ENCODE peak calls at places on chromosomes 13 and 19, in seven cellular contexts. D, S, O, P, J, X and I are unnamed samples.

GRCh38 chr13:34076319-34076718 is 258.4 kb downstream of the RFC3 start:
- DNase-seq in D (peak), S (no peak), O (no peak), P (no peak), J (no peak), X (no peak), I (no peak)

GRCh38 chr19:2600914-2601870 is 101.3 kb downstream of the GNG7 start:
- DNase-seq in D (no peak), S (no peak), O (no peak), P (no peak), J (no peak), X (no peak), I (no peak)

GRCh38 chr13:31591834-31592233 is 147.5 kb upstream of the RXFP2 start:
- DNase-seq in D (no peak), S (no peak), O (no peak), P (no peak), J (no peak), X (no peak), I (no peak)

GRCh38 chr13:48586591-48587103 is 53.8 kb upstream of the RCBTB2 start:
- DNase-seq in D (no peak), S (no peak), O (no peak), P (no peak), J (no peak), X (peak), I (no peak)

GRCh38 chr13:70568571-70568970 is 460.3 kb upstream of the KLHL1 start:
- DNase-seq in D (peak), S (no peak), O (no peak), P (peak), J (peak), X (no peak), I (no peak)

GRCh38 chr13:105721056-105721455 is 814.4 kb downstream of the EFNB2 start:
- DNase-seq in D (no peak), S (no peak), O (no peak), P (no peak), J (no peak), X (no peak), I (no peak)

GRCh38 chr13:106637519-106637918 is 69.6 kb upstream of the ARGLU1 start:
- DNase-seq in D (no peak), S (no peak), O (no peak), P (no peak), J (no peak), X (no peak), I (no peak)

GRCh38 chr13:60112771-60113170 is 51.0 kb downstream of the DIAPH3 start:
- DNase-seq in D (no peak), S (no peak), O (no peak), P (no peak), J (no peak), X (no peak), I (no peak)

GRCh38 chr13:34124912-34125311 is 307.0 kb downstream of the RFC3 start:
- DNase-seq in D (peak), S (no peak), O (no peak), P (no peak), J (no peak), X (no peak), I (no peak)

GRCh38 chr13:101520672-101521071 is 68.2 kb downstream of the ITGBL1 start:
- DNase-seq in D (peak), S (no peak), O (no peak), P (no peak), J (no peak), X (no peak), I (no peak)

GRCh38 chr19:51018745-51019543 is 565 bp downstream of the KLK10 start:
- DNase-seq in D (no peak), S (peak), O (no peak), P (peak), J (no peak), X (peak), I (peak)

GRCh38 chr19:47331931-47332547 is at the start of gene C5AR2:
- DNase-seq in D (no peak), S (no peak), O (no peak), P (no peak), J (no peak), X (no peak), I (no peak)

GRCh38 chr13:95191821-95192220 is 109.4 kb downstream of the ABCC4 start:
- DNase-seq in D (peak), S (peak), O (peak), P (peak), J (peak), X (peak), I (peak)

GRCh38 chr19:4650159-4650558 is 10.8 kb downstream of the TNFAIP8L1 start:
- DNase-seq in D (no peak), S (no peak), O (no peak), P (no peak), J (no peak), X (no peak), I (no peak)

GRCh38 chr19:38173324-38174041 is 50.5 kb downstream of the DPF1 start:
- DNase-seq in D (no peak), S (no peak), O (no peak), P (no peak), J (no peak), X (no peak), I (no peak)

GRCh38 chr13:25037057-25037813 is 58.7 kb upstream of the PABPC3 start:
- DNase-seq in D (peak), S (peak), O (peak), P (peak), J (peak), X (no peak), I (no peak)

GRCh38 chr13:48242677-48243076 is 9.7 kb downstream of the ITM2B start:
- DNase-seq in D (no peak), S (no peak), O (no peak), P (no peak), J (no peak), X (no peak), I (no peak)

GRCh38 chr13:91139232-91139631 is 208.3 kb upstream of the MIR17HG start:
- DNase-seq in D (no peak), S (no peak), O (no peak), P (no peak), J (no peak), X (no peak), I (no peak)

GRCh38 chr13:26616126-26616525 is 58.6 kb downstream of the WASF3 start:
- DNase-seq in D (peak), S (no peak), O (no peak), P (no peak), J (no peak), X (no peak), I (no peak)

GRCh38 chr13:85833938-85834337 is 34.7 kb upstream of the SLITRK6 start:
- DNase-seq in D (no peak), S (no peak), O (no peak), P (no peak), J (no peak), X (no peak), I (no peak)

GRCh38 chr13:85825454-85825853 is 26.2 kb upstream of the SLITRK6 start:
- DNase-seq in D (no peak), S (no peak), O (no peak), P (no peak), J (no peak), X (no peak), I (no peak)

DNA sequence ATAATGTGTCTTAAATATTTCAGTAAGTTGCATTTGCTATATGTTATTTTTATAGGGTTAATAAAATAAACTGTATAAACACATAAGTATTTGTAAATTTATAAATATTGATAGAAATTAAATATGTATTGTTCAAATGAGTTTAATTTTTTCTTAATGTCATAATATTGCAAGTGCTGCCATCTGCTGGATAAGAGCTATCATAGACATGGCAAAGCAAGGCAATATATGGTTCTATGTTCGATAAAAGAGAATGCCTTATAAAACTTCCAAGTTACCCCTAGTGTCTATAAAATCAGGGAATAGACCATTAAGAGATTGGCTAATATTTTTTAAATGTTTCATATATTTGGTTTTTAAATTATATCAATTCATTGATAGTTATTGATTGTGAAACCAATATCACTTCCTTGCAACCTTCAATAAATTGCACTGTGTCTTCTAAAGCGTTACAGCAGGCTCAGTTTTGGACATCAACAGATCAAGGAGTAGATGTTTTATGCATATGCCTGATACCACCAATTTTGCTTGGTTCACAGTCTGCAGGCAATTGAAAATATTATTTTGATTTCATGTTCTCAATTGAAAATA is 29.0 kb upstream of the SLITRK6 start:
- DNase-seq in D (peak), S (no peak), O (no peak), P (no peak), J (peak), X (no peak), I (no peak)
- TF ChIP-seq CTCF in D (peak), S (peak), O (peak), P (peak), J (peak), X (no peak), I (peak)

DNA sequence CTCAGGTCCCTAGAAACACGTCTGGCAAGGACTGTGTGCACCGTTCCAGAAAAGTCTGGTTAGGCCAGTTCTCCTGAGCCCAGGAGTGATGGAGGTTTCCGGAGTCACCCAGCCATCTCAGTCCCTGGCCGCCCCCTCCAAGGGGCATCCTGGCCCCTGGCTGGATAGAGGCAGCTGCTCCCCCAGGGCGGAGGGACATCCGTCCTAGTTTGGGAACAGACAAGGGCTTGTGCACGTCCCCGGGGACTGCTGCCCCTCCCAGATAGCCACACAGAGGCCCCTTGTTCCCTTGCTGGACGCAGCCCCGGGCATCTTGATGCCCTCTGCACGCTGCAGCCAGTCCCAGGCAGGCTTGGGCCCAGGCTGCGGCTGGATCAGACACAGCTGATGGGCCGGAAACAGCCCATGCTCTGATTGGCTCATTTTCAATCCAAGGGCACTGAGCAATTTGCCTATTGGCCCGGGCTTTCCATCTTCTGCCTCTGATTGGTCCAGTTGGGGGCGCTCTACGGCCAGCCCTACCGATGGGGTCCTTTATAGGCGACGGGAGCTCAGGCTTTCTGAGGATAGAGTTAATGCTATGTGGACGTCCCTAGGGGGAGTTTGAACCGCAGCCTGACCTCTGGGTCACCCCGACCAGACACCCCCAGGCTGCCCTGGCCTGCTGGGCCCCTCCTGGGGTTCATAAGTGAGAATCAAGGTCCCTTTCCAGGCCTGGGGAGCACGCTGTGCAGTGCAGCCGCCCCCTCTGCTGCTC is 3.7 kb downstream of the S1PR2 start:
- DNase-seq in D (no peak), S (peak), O (no peak), P (peak), J (no peak), X (peak), I (no peak)
- TF ChIP-seq CTCF in D (peak), S (peak), O (no peak), P (no peak), J (peak), X (no peak), I (no peak)

GRCh38 chr13:20294497-20294896 is 62.4 kb upstream of the GJB6 start:
- DNase-seq in D (peak), S (peak), O (no peak), P (no peak), J (no peak), X (no peak), I (no peak)
- TF ChIP-seq CTCF in D (peak), S (peak), O (no peak), P (no peak), J (peak), X (no peak), I (peak)

GRCh38 chr13:41596190-41596589 is 138.8 kb downstream of the RGCC start:
- DNase-seq in D (no peak), S (no peak), O (no peak), P (no peak), J (peak), X (no peak), I (no peak)
- TF ChIP-seq CTCF in D (no peak), S (peak), O (no peak), P (no peak), J (peak), X (no peak), I (no peak)

GRCh38 chr13:96299235-96299634 is 209.3 kb downstream of the HS6ST3 start:
- DNase-seq in D (peak), S (no peak), O (no peak), P (no peak), J (no peak), X (no peak), I (no peak)

GRCh38 chr13:96294930-96295657 is 205.2 kb downstream of the HS6ST3 start:
- DNase-seq in D (no peak), S (no peak), O (no peak), P (no peak), J (no peak), X (no peak), I (no peak)

GRCh38 chr13:96297360-96297759 is 207.5 kb downstream of the HS6ST3 start:
- DNase-seq in D (no peak), S (no peak), O (no peak), P (no peak), J (no peak), X (no peak), I (no peak)
- TF ChIP-seq CTCF in D (no peak), S (no peak), O (no peak), P (no peak), J (no peak), X (no peak), I (no peak)

GRCh38 chr13:92573467-92574057 is 653.0 kb upstream of the GPC6 start:
- DNase-seq in D (peak), S (peak), O (no peak), P (peak), J (no peak), X (no peak), I (no peak)

GRCh38 chr13:92575782-92576181 is 650.8 kb upstream of the GPC6 start:
- DNase-seq in D (peak), S (no peak), O (no peak), P (no peak), J (no peak), X (no peak), I (no peak)

GRCh38 chr13:92574499-92574898 is 652.1 kb upstream of the GPC6 start:
- DNase-seq in D (no peak), S (no peak), O (no peak), P (no peak), J (no peak), X (no peak), I (no peak)

GRCh38 chr13:92578358-92578757 is 648.2 kb upstream of the GPC6 start:
- DNase-seq in D (no peak), S (no peak), O (no peak), P (no peak), J (no peak), X (no peak), I (no peak)
- TF ChIP-seq CTCF in D (no peak), S (no peak), O (no peak), P (no peak), J (no peak), X (no peak), I (no peak)